ENCODE peak calls at places on chromosome 10, in nine cellular contexts. One of them, this sample, is unnamed.

GRCh38 chr10:58457761-58458616 is 54.7 kb upstream of the BICC1 start:
- DNase-seq in transverse colon: peak; percentile 30
- DNase-seq in suprapubic skin: no peak
- DNase-seq in stomach: no peak
- DNase-seq in ovary: peak; percentile 86
- DNase-seq in A549: no peak
- DNase-seq in sigmoid colon: peak; percentile 90
- DNase-seq in GM12878: no peak
- DNase-seq in esophagus muscularis mucosa: no peak
- DNase-seq in this sample: peak; percentile 39

GRCh38 chr10:86203162-86203905 is 163.3 kb downstream of the GRID1 start:
- DNase-seq in transverse colon: no peak
- DNase-seq in suprapubic skin: peak; percentile 70
- DNase-seq in stomach: no peak
- DNase-seq in ovary: no peak
- DNase-seq in A549: peak; percentile 10
- DNase-seq in sigmoid colon: peak; percentile 30
- DNase-seq in GM12878: no peak
- DNase-seq in esophagus muscularis mucosa: no peak
- DNase-seq in this sample: no peak

GRCh38 chr10:70592746-70593512 is 9.6 kb downstream of the PRF1 start:
- DNase-seq in transverse colon: no peak
- DNase-seq in suprapubic skin: no peak
- DNase-seq in stomach: no peak
- DNase-seq in ovary: no peak
- DNase-seq in A549: no peak
- DNase-seq in sigmoid colon: no peak
- DNase-seq in GM12878: no peak
- DNase-seq in esophagus muscularis mucosa: no peak
- DNase-seq in this sample: no peak

GRCh38 chr10:43218206-43218950 is 48.5 kb downstream of the RASGEF1A start:
- DNase-seq in transverse colon: no peak
- DNase-seq in suprapubic skin: no peak
- DNase-seq in stomach: no peak
- DNase-seq in ovary: no peak
- DNase-seq in A549: no peak
- DNase-seq in sigmoid colon: no peak
- DNase-seq in GM12878: no peak
- DNase-seq in esophagus muscularis mucosa: no peak
- DNase-seq in this sample: no peak

GRCh38 chr10:102963237-102963886 is 45.3 kb downstream of the CNNM2 start:
- DNase-seq in transverse colon: no peak
- DNase-seq in suprapubic skin: no peak
- DNase-seq in stomach: no peak
- DNase-seq in ovary: no peak
- DNase-seq in A549: peak; percentile 63
- DNase-seq in sigmoid colon: no peak
- DNase-seq in GM12878: no peak
- DNase-seq in esophagus muscularis mucosa: no peak
- DNase-seq in this sample: no peak

GRCh38 chr10:101291254-101292193 is 62.3 kb upstream of the LBX1 start:
- DNase-seq in transverse colon: peak; percentile 36
- DNase-seq in suprapubic skin: no peak
- DNase-seq in stomach: peak; percentile 40
- DNase-seq in ovary: peak; percentile 51
- DNase-seq in A549: peak; percentile 59
- DNase-seq in sigmoid colon: no peak
- DNase-seq in GM12878: no peak
- DNase-seq in esophagus muscularis mucosa: no peak
- DNase-seq in this sample: no peak

GRCh38 chr10:90644165-90644564 is 213.7 kb downstream of the HTR7 start:
- DNase-seq in transverse colon: no peak
- DNase-seq in suprapubic skin: no peak
- DNase-seq in stomach: no peak
- DNase-seq in ovary: no peak
- DNase-seq in A549: no peak
- DNase-seq in sigmoid colon: no peak
- DNase-seq in GM12878: no peak
- DNase-seq in esophagus muscularis mucosa: no peak
- DNase-seq in this sample: no peak

GRCh38 chr10:60008816-60009215 is 102.5 kb upstream of the CCDC6 start:
- DNase-seq in transverse colon: no peak
- DNase-seq in suprapubic skin: no peak
- DNase-seq in stomach: no peak
- DNase-seq in ovary: no peak
- DNase-seq in A549: peak; percentile 37
- DNase-seq in sigmoid colon: no peak
- DNase-seq in GM12878: no peak
- DNase-seq in esophagus muscularis mucosa: no peak
- DNase-seq in this sample: no peak

GRCh38 chr10:85098835-85099521 is 770.6 kb downstream of the CCSER2 start:
- DNase-seq in transverse colon: no peak
- DNase-seq in suprapubic skin: no peak
- DNase-seq in stomach: no peak
- DNase-seq in ovary: no peak
- DNase-seq in A549: no peak
- DNase-seq in sigmoid colon: no peak
- DNase-seq in GM12878: no peak
- DNase-seq in esophagus muscularis mucosa: no peak
- DNase-seq in this sample: no peak

GRCh38 chr10:24793648-24794379 is 70.1 kb upstream of the ARHGAP21 start:
- DNase-seq in transverse colon: no peak
- DNase-seq in suprapubic skin: no peak
- DNase-seq in stomach: no peak
- DNase-seq in ovary: no peak
- DNase-seq in A549: no peak
- DNase-seq in sigmoid colon: no peak
- DNase-seq in GM12878: no peak
- DNase-seq in esophagus muscularis mucosa: no peak
- DNase-seq in this sample: no peak

GRCh38 chr10:104331208-104331838 is 6.9 kb downstream of the ITPRIP start:
- DNase-seq in transverse colon: peak; percentile 45
- DNase-seq in suprapubic skin: peak; percentile 78
- DNase-seq in stomach: peak; percentile 30
- DNase-seq in ovary: peak; percentile 41
- DNase-seq in A549: no peak
- DNase-seq in sigmoid colon: peak; percentile 68
- DNase-seq in GM12878: no peak
- DNase-seq in esophagus muscularis mucosa: no peak
- DNase-seq in this sample: no peak

GRCh38 chr10:79046991-79047874 is 21.5 kb upstream of the ZMIZ1 start:
- DNase-seq in transverse colon: no peak
- DNase-seq in suprapubic skin: peak; percentile 57
- DNase-seq in stomach: no peak
- DNase-seq in ovary: no peak
- DNase-seq in A549: no peak
- DNase-seq in sigmoid colon: peak; percentile 62
- DNase-seq in GM12878: no peak
- DNase-seq in esophagus muscularis mucosa: no peak
- DNase-seq in this sample: no peak

GRCh38 chr10:93746844-93747284 is 10.9 kb upstream of the LGI1 start:
- DNase-seq in transverse colon: peak; percentile 22
- DNase-seq in suprapubic skin: no peak
- DNase-seq in stomach: no peak
- DNase-seq in ovary: no peak
- DNase-seq in A549: peak; percentile 59
- DNase-seq in sigmoid colon: no peak
- DNase-seq in GM12878: no peak
- DNase-seq in esophagus muscularis mucosa: no peak
- DNase-seq in this sample: peak; percentile 17

GRCh38 chr10:56319386-56319785 is 41.7 kb downstream of the ZWINT start:
- DNase-seq in transverse colon: no peak
- DNase-seq in suprapubic skin: no peak
- DNase-seq in stomach: no peak
- DNase-seq in ovary: no peak
- DNase-seq in A549: peak; percentile 2
- DNase-seq in sigmoid colon: no peak
- DNase-seq in GM12878: peak; percentile 57
- DNase-seq in esophagus muscularis mucosa: no peak
- DNase-seq in this sample: no peak

GRCh38 chr10:72753760-72754231 is 61.9 kb downstream of the MCU start:
- DNase-seq in transverse colon: no peak
- DNase-seq in suprapubic skin: no peak
- DNase-seq in stomach: no peak
- DNase-seq in ovary: no peak
- DNase-seq in A549: no peak
- DNase-seq in sigmoid colon: no peak
- DNase-seq in GM12878: no peak
- DNase-seq in esophagus muscularis mucosa: no peak
- DNase-seq in this sample: no peak

GRCh38 chr10:78602201-78602917 is 466.4 kb upstream of the ZMIZ1 start:
- DNase-seq in transverse colon: no peak
- DNase-seq in suprapubic skin: no peak
- DNase-seq in stomach: no peak
- DNase-seq in ovary: no peak
- DNase-seq in A549: no peak
- DNase-seq in sigmoid colon: no peak
- DNase-seq in GM12878: no peak
- DNase-seq in esophagus muscularis mucosa: no peak
- DNase-seq in this sample: no peak

GRCh38 chr10:62619409-62619730 is 185.2 kb upstream of the ADO start:
- DNase-seq in transverse colon: no peak
- DNase-seq in suprapubic skin: no peak
- DNase-seq in stomach: no peak
- DNase-seq in ovary: no peak
- DNase-seq in A549: no peak
- DNase-seq in sigmoid colon: no peak
- DNase-seq in GM12878: no peak
- DNase-seq in esophagus muscularis mucosa: no peak
- DNase-seq in this sample: no peak
- H3K4me1 ChIP-seq in transverse colon: no peaks in the 10 kb centered on the region
- H3K4me1 ChIP-seq in suprapubic skin: no peaks in the 10 kb centered on the region
- H3K4me1 ChIP-seq in stomach: no peaks in the 10 kb centered on the region
- H3K4me1 ChIP-seq in ovary: no peaks in the 10 kb centered on the region
- H3K4me1 ChIP-seq in A549: peaks cover 8% of the 10 kb centered on the region
- H3K4me1 ChIP-seq in sigmoid colon: no peaks in the 10 kb centered on the region
- H3K4me1 ChIP-seq in GM12878: peaks cover 24% of the 10 kb centered on the region
- H3K4me1 ChIP-seq in esophagus muscularis mucosa: no peaks in the 10 kb centered on the region
- H3K4me1 ChIP-seq in this sample: no peaks in the 10 kb centered on the region

GRCh38 chr10:6579193-6579903 is 728 bp downstream of the PRKCQ start:
- DNase-seq in transverse colon: no peak
- DNase-seq in suprapubic skin: no peak
- DNase-seq in stomach: no peak
- DNase-seq in ovary: no peak
- DNase-seq in A549: peak; percentile 6
- DNase-seq in sigmoid colon: no peak
- DNase-seq in GM12878: no peak
- DNase-seq in esophagus muscularis mucosa: no peak
- DNase-seq in this sample: no peak
- TF ChIP-seq EP300 in transverse colon: no peak
- TF ChIP-seq EP300 in suprapubic skin: no peak
- TF ChIP-seq EP300 in stomach: no peak
- TF ChIP-seq EP300 in ovary: no peak
- TF ChIP-seq EP300 in A549: no peak
- TF ChIP-seq EP300 in sigmoid colon: no peak
- TF ChIP-seq EP300 in GM12878: no peak
- TF ChIP-seq EP300 in esophagus muscularis mucosa: no peak
- TF ChIP-seq EP300 in this sample: no peak

GRCh38 chr10:21531164-21531563 is 2.9 kb upstream of the MLLT10 start:
- DNase-seq in transverse colon: no peak
- DNase-seq in suprapubic skin: no peak
- DNase-seq in stomach: no peak
- DNase-seq in ovary: no peak
- DNase-seq in A549: peak; percentile 35
- DNase-seq in sigmoid colon: no peak
- DNase-seq in GM12878: no peak
- DNase-seq in esophagus muscularis mucosa: no peak
- DNase-seq in this sample: no peak

GRCh38 chr10:21532694-21533576 is 1.1 kb upstream of the MLLT10 start:
- DNase-seq in transverse colon: no peak
- DNase-seq in suprapubic skin: no peak
- DNase-seq in stomach: no peak
- DNase-seq in ovary: no peak
- DNase-seq in A549: peak; percentile 21
- DNase-seq in sigmoid colon: no peak
- DNase-seq in GM12878: no peak
- DNase-seq in esophagus muscularis mucosa: no peak
- DNase-seq in this sample: no peak

GRCh38 chr10:21535494-21535818 is 1.4 kb downstream of the MLLT10 start:
- DNase-seq in transverse colon: no peak
- DNase-seq in suprapubic skin: no peak
- DNase-seq in stomach: no peak
- DNase-seq in ovary: no peak
- DNase-seq in A549: no peak
- DNase-seq in sigmoid colon: no peak
- DNase-seq in GM12878: no peak
- DNase-seq in esophagus muscularis mucosa: no peak
- DNase-seq in this sample: no peak

GRCh38 chr10:21534611-21535493 is 820 bp downstream of the MLLT10 start:
- DNase-seq in transverse colon: peak; percentile 68
- DNase-seq in suprapubic skin: no peak
- DNase-seq in stomach: peak; percentile 48
- DNase-seq in ovary: peak; percentile 66
- DNase-seq in A549: peak; percentile 69
- DNase-seq in sigmoid colon: peak; percentile 80
- DNase-seq in GM12878: no peak
- DNase-seq in esophagus muscularis mucosa: no peak
- DNase-seq in this sample: peak; percentile 48

DNA sequence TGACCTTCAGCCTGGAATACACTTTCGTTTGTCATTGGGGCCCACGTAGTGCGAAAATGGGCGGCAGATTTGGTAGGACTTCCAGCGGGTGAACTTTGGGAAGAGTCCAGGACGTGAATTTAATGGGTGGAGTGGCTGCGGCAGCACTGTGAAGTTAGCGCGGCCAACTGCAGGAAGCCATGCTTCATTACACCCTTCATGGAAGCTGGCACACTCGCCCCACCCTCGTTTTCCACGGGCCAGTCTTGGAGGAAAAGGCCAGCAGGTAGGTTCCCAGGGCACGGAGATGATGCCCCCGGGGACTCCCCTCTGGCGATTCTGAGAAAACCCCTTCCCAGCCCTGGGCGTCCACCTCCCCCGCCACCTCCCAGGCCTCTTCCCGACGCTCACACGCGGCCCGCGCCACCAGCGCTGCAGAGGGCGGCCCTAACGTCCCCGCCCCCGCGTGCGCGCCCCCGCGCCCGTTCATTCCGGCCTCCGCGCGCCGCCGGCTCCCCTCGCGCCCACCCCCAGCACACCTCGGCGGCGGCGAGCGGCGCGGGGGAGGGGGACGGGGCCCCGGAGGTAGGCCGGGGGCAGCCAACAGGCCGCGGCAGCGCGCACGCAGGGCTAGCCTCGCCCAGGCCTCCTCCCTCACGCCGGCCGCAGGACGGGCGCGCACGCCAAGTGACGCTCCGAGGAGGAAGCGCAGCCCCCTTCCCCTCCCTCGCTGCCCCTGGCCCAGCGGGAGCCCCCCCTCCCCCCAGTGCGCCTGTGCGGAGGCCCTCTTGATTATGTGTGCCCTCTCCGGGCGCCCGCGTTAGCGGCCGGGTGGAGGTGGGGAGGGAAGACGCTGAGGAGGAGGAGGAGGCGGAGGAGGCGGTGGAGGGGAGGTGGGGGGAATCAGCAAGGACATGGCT is at the start of gene MLLT10:
- DNase-seq in transverse colon: peak; percentile 94
- DNase-seq in suprapubic skin: peak; percentile 93
- DNase-seq in stomach: peak; percentile 93
- DNase-seq in ovary: peak; percentile 94
- DNase-seq in A549: peak; percentile 96
- DNase-seq in sigmoid colon: peak; percentile 97
- DNase-seq in GM12878: peak; percentile 79
- DNase-seq in esophagus muscularis mucosa: peak; percentile 97
- DNase-seq in this sample: peak; percentile 84
- TF ChIP-seq POLR2A in transverse colon: peak; percentile 77
- TF ChIP-seq POLR2A in suprapubic skin: peak; percentile 32
- TF ChIP-seq POLR2A in stomach: no peak
- TF ChIP-seq POLR2A in ovary: peak; percentile 87
- TF ChIP-seq POLR2A in A549: peak; percentile 66
- TF ChIP-seq POLR2A in sigmoid colon: peak; percentile 59
- TF ChIP-seq POLR2A in GM12878: peak; percentile 90
- TF ChIP-seq POLR2A in esophagus muscularis mucosa: peak; percentile 62
- TF ChIP-seq POLR2A in this sample: peak; percentile 86

GRCh38 chr10:11576092-11576809 is 35.2 kb downstream of the USP6NL start:
- DNase-seq in transverse colon: no peak
- DNase-seq in suprapubic skin: no peak
- DNase-seq in stomach: no peak
- DNase-seq in ovary: no peak
- DNase-seq in A549: no peak
- DNase-seq in sigmoid colon: no peak
- DNase-seq in GM12878: no peak
- DNase-seq in esophagus muscularis mucosa: no peak
- DNase-seq in this sample: no peak
- H3K4me1 ChIP-seq in transverse colon: peaks cover 4% of the 10 kb centered on the region
- H3K4me1 ChIP-seq in suprapubic skin: peaks cover 2% of the 10 kb centered on the region
- H3K4me1 ChIP-seq in stomach: peaks cover 15% of the 10 kb centered on the region
- H3K4me1 ChIP-seq in ovary: no peaks in the 10 kb centered on the region
- H3K4me1 ChIP-seq in A549: peaks cover 3% of the 10 kb centered on the region
- H3K4me1 ChIP-seq in sigmoid colon: no peaks in the 10 kb centered on the region
- H3K4me1 ChIP-seq in GM12878: peaks cover 39% of the 10 kb centered on the region
- H3K4me1 ChIP-seq in esophagus muscularis mucosa: no peaks in the 10 kb centered on the region
- H3K4me1 ChIP-seq in this sample: peaks cover 24% of the 10 kb centered on the region